ENCODE peak calls at places on chromosome 1, in six cellular contexts. One of them, this sample, is unnamed.

GRCh38 chr1:97632075-97632474 is 288.8 kb downstream of the DPYD start:
- DNase-seq in adrenal gland: no peak
- DNase-seq in GM12865: no peak
- DNase-seq in lower leg skin: no peak
- DNase-seq in BJ: no peak
- DNase-seq in ascending aorta: no peak
- DNase-seq in this sample: peak

GRCh38 chr1:19448491-19449439 is 36.6 kb downstream of the CAPZB start:
- DNase-seq in BJ: peak
- DNase-seq in GM12865: peak
- DNase-seq in lower leg skin: peak
- DNase-seq in adrenal gland: peak
- DNase-seq in ascending aorta: peak
- DNase-seq in this sample: peak

GRCh38 chr1:109392037-109392787 is 5.5 kb downstream of the SORT1 start:
- DNase-seq in BJ: no peak
- DNase-seq in lower leg skin: no peak
- DNase-seq in GM12865: peak
- DNase-seq in adrenal gland: no peak
- DNase-seq in ascending aorta: peak
- DNase-seq in this sample: peak

GRCh38 chr1:12040457-12041051 is 21.3 kb downstream of the MIIP start:
- DNase-seq in BJ: peak
- DNase-seq in GM12865: peak
- DNase-seq in adrenal gland: no peak
- DNase-seq in lower leg skin: no peak
- DNase-seq in ascending aorta: no peak
- DNase-seq in this sample: peak

GRCh38 chr1:91564888-91565700 is 64.4 kb downstream of the CDC7 start:
- DNase-seq in adrenal gland: no peak
- DNase-seq in lower leg skin: peak
- DNase-seq in GM12865: no peak
- DNase-seq in ascending aorta: no peak
- DNase-seq in BJ: peak
- DNase-seq in this sample: peak

GRCh38 chr1:42973799-42974198 is 15.1 kb upstream of the SLC2A1 start:
- DNase-seq in lower leg skin: no peak
- DNase-seq in ascending aorta: no peak
- DNase-seq in adrenal gland: no peak
- DNase-seq in BJ: no peak
- DNase-seq in GM12865: no peak
- DNase-seq in this sample: no peak

GRCh38 chr1:245386321-245387002 is 231.7 kb downstream of the KIF26B start:
- DNase-seq in BJ: no peak
- DNase-seq in ascending aorta: no peak
- DNase-seq in GM12865: no peak
- DNase-seq in adrenal gland: no peak
- DNase-seq in lower leg skin: no peak
- DNase-seq in this sample: no peak

GRCh38 chr1:12499574-12500245 is 118.3 kb downstream of the DHRS3 start:
- DNase-seq in BJ: no peak
- DNase-seq in lower leg skin: no peak
- DNase-seq in ascending aorta: no peak
- DNase-seq in adrenal gland: no peak
- DNase-seq in GM12865: no peak
- DNase-seq in this sample: no peak

GRCh38 chr1:172483448-172483847 is 39.6 kb upstream of the PIGC start:
- DNase-seq in GM12865: no peak
- DNase-seq in adrenal gland: no peak
- DNase-seq in lower leg skin: no peak
- DNase-seq in ascending aorta: no peak
- DNase-seq in BJ: no peak
- DNase-seq in this sample: no peak

GRCh38 chr1:43373034-43373940 is 5.5 kb upstream of the ELOVL1 start:
- DNase-seq in GM12865: no peak
- DNase-seq in adrenal gland: peak
- DNase-seq in BJ: peak
- DNase-seq in ascending aorta: no peak
- DNase-seq in lower leg skin: no peak
- DNase-seq in this sample: peak

GRCh38 chr1:236002572-236002971 is 62.3 kb downstream of the NID1 start:
- DNase-seq in adrenal gland: no peak
- DNase-seq in ascending aorta: no peak
- DNase-seq in lower leg skin: no peak
- DNase-seq in BJ: no peak
- DNase-seq in GM12865: no peak
- DNase-seq in this sample: no peak

GRCh38 chr1:32186077-32186476 is 6.6 kb downstream of the TXLNA start:
- DNase-seq in GM12865: no peak
- DNase-seq in ascending aorta: no peak
- DNase-seq in BJ: no peak
- DNase-seq in lower leg skin: no peak
- DNase-seq in adrenal gland: no peak
- DNase-seq in this sample: no peak

GRCh38 chr1:32619701-32620485 is 30.5 kb downstream of the ZBTB8OS start:
- DNase-seq in adrenal gland: no peak
- DNase-seq in BJ: no peak
- DNase-seq in lower leg skin: no peak
- DNase-seq in GM12865: peak
- DNase-seq in ascending aorta: no peak
- DNase-seq in this sample: peak

GRCh38 chr1:154772611-154773515 is 97.2 kb downstream of the KCNN3 start:
- DNase-seq in lower leg skin: no peak
- DNase-seq in adrenal gland: no peak
- DNase-seq in BJ: no peak
- DNase-seq in GM12865: no peak
- DNase-seq in ascending aorta: peak
- DNase-seq in this sample: no peak

GRCh38 chr1:43653339-43653738 is 3.4 kb downstream of the KDM4A start:
- DNase-seq in adrenal gland: no peak
- DNase-seq in GM12865: peak
- DNase-seq in ascending aorta: no peak
- DNase-seq in BJ: no peak
- DNase-seq in lower leg skin: no peak
- DNase-seq in this sample: peak

GRCh38 chr1:224497714-224498573 is 63.3 kb upstream of the WDR26 start:
- DNase-seq in adrenal gland: peak
- DNase-seq in BJ: peak
- DNase-seq in lower leg skin: no peak
- DNase-seq in GM12865: peak
- DNase-seq in ascending aorta: peak
- DNase-seq in this sample: peak

GRCh38 chr1:156245451-156246232 is 2.2 kb downstream of the PAQR6 start:
- DNase-seq in ascending aorta: no peak
- DNase-seq in GM12865: peak
- DNase-seq in adrenal gland: no peak
- DNase-seq in BJ: no peak
- DNase-seq in lower leg skin: no peak
- DNase-seq in this sample: peak

GRCh38 chr1:53899206-53899628 is 5.2 kb downstream of the DIO1 start:
- DNase-seq in BJ: no peak
- DNase-seq in ascending aorta: no peak
- DNase-seq in lower leg skin: no peak
- DNase-seq in adrenal gland: no peak
- DNase-seq in GM12865: no peak
- DNase-seq in this sample: peak

GRCh38 chr1:206903687-206904086 is 6.4 kb downstream of the IL24 start:
- DNase-seq in adrenal gland: no peak
- DNase-seq in BJ: no peak
- DNase-seq in ascending aorta: no peak
- DNase-seq in GM12865: no peak
- DNase-seq in lower leg skin: no peak
- DNase-seq in this sample: peak

GRCh38 chr1:72285074-72285425 is 2.7 kb upstream of the NEGR1 start:
- DNase-seq in ascending aorta: peak
- DNase-seq in GM12865: no peak
- DNase-seq in BJ: no peak
- DNase-seq in adrenal gland: peak
- DNase-seq in lower leg skin: peak
- DNase-seq in this sample: peak

GRCh38 chr1:22841754-22842370 is 130.8 kb downstream of the LACTBL1 start:
- DNase-seq in lower leg skin: no peak
- DNase-seq in adrenal gland: no peak
- DNase-seq in BJ: no peak
- DNase-seq in GM12865: no peak
- DNase-seq in ascending aorta: no peak
- DNase-seq in this sample: no peak

GRCh38 chr1:243842978-243843490 is 7.0 kb downstream of the AKT3 start:
- DNase-seq in GM12865: no peak
- DNase-seq in BJ: peak
- DNase-seq in lower leg skin: peak
- DNase-seq in adrenal gland: no peak
- DNase-seq in ascending aorta: no peak
- DNase-seq in this sample: peak

GRCh38 chr1:235079443-235079967 is 49.1 kb downstream of the TOMM20 start:
- DNase-seq in lower leg skin: no peak
- DNase-seq in GM12865: peak
- DNase-seq in ascending aorta: no peak
- DNase-seq in BJ: no peak
- DNase-seq in adrenal gland: no peak
- DNase-seq in this sample: no peak

GRCh38 chr1:60088620-60089155 is 15.1 kb upstream of the C1orf87 start:
- DNase-seq in adrenal gland: no peak
- DNase-seq in lower leg skin: no peak
- DNase-seq in GM12865: no peak
- DNase-seq in ascending aorta: no peak
- DNase-seq in BJ: no peak
- DNase-seq in this sample: peak

GRCh38 chr1:227391204-227391603 is 72.9 kb upstream of the CDC42BPA start:
- DNase-seq in BJ: no peak
- DNase-seq in ascending aorta: no peak
- DNase-seq in lower leg skin: no peak
- DNase-seq in adrenal gland: no peak
- DNase-seq in GM12865: no peak
- DNase-seq in this sample: no peak

GRCh38 chr1:213284626-213285025 is 233.6 kb downstream of the RPS6KC1 start:
- DNase-seq in BJ: peak
- DNase-seq in GM12865: no peak
- DNase-seq in lower leg skin: no peak
- DNase-seq in ascending aorta: no peak
- DNase-seq in adrenal gland: no peak
- DNase-seq in this sample: peak

GRCh38 chr1:41476807-41477361 is 7.6 kb downstream of the EDN2 start:
- DNase-seq in BJ: no peak
- DNase-seq in ascending aorta: no peak
- DNase-seq in GM12865: no peak
- DNase-seq in lower leg skin: no peak
- DNase-seq in adrenal gland: peak
- DNase-seq in this sample: peak

GRCh38 chr1:216596298-216596947 is 126.8 kb downstream of the ESRRG start:
- DNase-seq in adrenal gland: no peak
- DNase-seq in ascending aorta: no peak
- DNase-seq in GM12865: no peak
- DNase-seq in lower leg skin: no peak
- DNase-seq in BJ: no peak
- DNase-seq in this sample: no peak

GRCh38 chr1:226542623-226543103 is 5.9 kb upstream of the STUM start:
- DNase-seq in adrenal gland: peak
- DNase-seq in ascending aorta: no peak
- DNase-seq in GM12865: no peak
- DNase-seq in lower leg skin: no peak
- DNase-seq in BJ: no peak
- DNase-seq in this sample: no peak

GRCh38 chr1:157673008-157673407 is 27.6 kb downstream of the FCRL3 start:
- DNase-seq in lower leg skin: no peak
- DNase-seq in ascending aorta: no peak
- DNase-seq in adrenal gland: no peak
- DNase-seq in GM12865: no peak
- DNase-seq in BJ: no peak
- DNase-seq in this sample: no peak

DNA sequence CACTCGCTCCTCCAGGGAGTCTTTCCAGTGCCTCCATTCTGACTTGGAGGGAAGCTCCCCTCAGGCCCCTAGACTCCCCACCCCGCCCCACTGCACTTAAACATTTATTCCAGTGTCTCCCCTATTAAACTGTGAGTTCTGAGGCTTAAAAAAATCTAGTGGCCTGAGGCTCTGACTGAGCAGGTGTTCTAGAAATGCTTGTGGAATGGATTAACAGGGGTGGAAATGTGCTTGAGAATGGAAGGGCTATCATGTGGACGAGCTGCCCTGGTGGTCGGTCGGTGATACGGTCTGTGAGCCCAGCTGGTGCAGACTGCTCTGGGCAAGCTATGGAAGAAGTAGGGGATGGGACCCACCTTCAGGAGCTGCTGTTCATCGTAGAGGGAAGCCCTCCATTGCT is 130.2 kb downstream of the PEX14 start:
- DNase-seq in lower leg skin: no peak
- DNase-seq in BJ: no peak
- DNase-seq in ascending aorta: no peak
- DNase-seq in adrenal gland: no peak
- DNase-seq in GM12865: no peak
- DNase-seq in this sample: no peak
- TF ChIP-seq CTCF in lower leg skin: no peak
- TF ChIP-seq CTCF in BJ: no peak
- TF ChIP-seq CTCF in ascending aorta: no peak
- TF ChIP-seq CTCF in adrenal gland: no peak
- TF ChIP-seq CTCF in GM12865: no peak
- TF ChIP-seq CTCF in this sample: no peak

GRCh38 chr1:37342736-37343135 is 131.6 kb upstream of the ZC3H12A start:
- DNase-seq in BJ: no peak
- DNase-seq in GM12865: no peak
- DNase-seq in adrenal gland: no peak
- DNase-seq in ascending aorta: no peak
- DNase-seq in lower leg skin: no peak
- DNase-seq in this sample: no peak
- TF ChIP-seq CTCF in BJ: no peak
- TF ChIP-seq CTCF in GM12865: no peak
- TF ChIP-seq CTCF in adrenal gland: no peak
- TF ChIP-seq CTCF in ascending aorta: no peak
- TF ChIP-seq CTCF in lower leg skin: no peak
- TF ChIP-seq CTCF in this sample: no peak

GRCh38 chr1:9721606-9722377 is 70.3 kb downstream of the PIK3CD start:
- DNase-seq in GM12865: peak
- DNase-seq in ascending aorta: no peak
- DNase-seq in lower leg skin: no peak
- DNase-seq in adrenal gland: no peak
- DNase-seq in BJ: no peak
- DNase-seq in this sample: peak
- TF ChIP-seq CTCF in GM12865: peak
- TF ChIP-seq CTCF in ascending aorta: peak
- TF ChIP-seq CTCF in lower leg skin: no peak
- TF ChIP-seq CTCF in adrenal gland: peak
- TF ChIP-seq CTCF in BJ: peak
- TF ChIP-seq CTCF in this sample: peak

GRCh38 chr1:62334434-62334833 is 15.2 kb upstream of the KANK4 start:
- DNase-seq in GM12865: no peak
- DNase-seq in BJ: no peak
- DNase-seq in lower leg skin: no peak
- DNase-seq in adrenal gland: no peak
- DNase-seq in ascending aorta: no peak
- DNase-seq in this sample: no peak
- TF ChIP-seq CTCF in GM12865: peak
- TF ChIP-seq CTCF in BJ: peak
- TF ChIP-seq CTCF in lower leg skin: no peak
- TF ChIP-seq CTCF in adrenal gland: no peak
- TF ChIP-seq CTCF in ascending aorta: no peak
- TF ChIP-seq CTCF in this sample: peak

GRCh38 chr1:200139661-200140250 is 112.2 kb downstream of the NR5A2 start:
- DNase-seq in lower leg skin: no peak
- DNase-seq in ascending aorta: no peak
- DNase-seq in adrenal gland: no peak
- DNase-seq in GM12865: peak
- DNase-seq in BJ: peak
- DNase-seq in this sample: peak
- TF ChIP-seq CTCF in lower leg skin: no peak
- TF ChIP-seq CTCF in ascending aorta: no peak
- TF ChIP-seq CTCF in adrenal gland: peak
- TF ChIP-seq CTCF in GM12865: peak
- TF ChIP-seq CTCF in BJ: peak
- TF ChIP-seq CTCF in this sample: peak

GRCh38 chr1:1777950-1778826 is at the start of gene NADK:
- DNase-seq in GM12865: peak
- DNase-seq in ascending aorta: peak
- DNase-seq in lower leg skin: no peak
- DNase-seq in BJ: no peak
- DNase-seq in adrenal gland: peak
- DNase-seq in this sample: peak
- TF ChIP-seq CTCF in GM12865: no peak
- TF ChIP-seq CTCF in ascending aorta: peak
- TF ChIP-seq CTCF in lower leg skin: no peak
- TF ChIP-seq CTCF in BJ: no peak
- TF ChIP-seq CTCF in adrenal gland: no peak
- TF ChIP-seq CTCF in this sample: no peak

This sample was measured in choroid plexus epithelial cell.